ENCODE peak calls at places on chromosomes 7 and 10, in ten cellular contexts. One of them, this sample, is unnamed.

GRCh38 chr7:50564630-50565558 is at the start of gene DDC:
- DNase-seq in AG09319: no peak
- DNase-seq in AML-193: no peak
- DNase-seq in NCI-H1105 treated with DMSO at 0.1 percent for 48 hours: no peak
- DNase-seq in ovary: no peak
- DNase-seq in GM20000: no peak
- DNase-seq in activated T-cell treated with anti-CD3 and anti-CD28 coated beads for 1 hour: no peak
- DNase-seq in naive thymus-derived CD4-positive, alpha-beta T cell: no peak
- DNase-seq in HT1080: no peak
- DNase-seq in GM12892: no peak
- DNase-seq in this sample: no peak

GRCh38 chr7:84506151-84506550 is 311.6 kb upstream of the SEMA3A start:
- DNase-seq in GM20000: no peak
- DNase-seq in AG09319: no peak
- DNase-seq in HT1080: no peak
- DNase-seq in ovary: no peak
- DNase-seq in GM12892: no peak
- DNase-seq in NCI-H1105 treated with DMSO at 0.1 percent for 48 hours: no peak
- DNase-seq in naive thymus-derived CD4-positive, alpha-beta T cell: no peak
- DNase-seq in AML-193: no peak
- DNase-seq in activated T-cell treated with anti-CD3 and anti-CD28 coated beads for 1 hour: no peak
- DNase-seq in this sample: no peak

GRCh38 chr7:121610243-121610642 is 214.1 kb upstream of the FAM3C start:
- DNase-seq in HT1080: no peak
- DNase-seq in AML-193: no peak
- DNase-seq in NCI-H1105 treated with DMSO at 0.1 percent for 48 hours: no peak
- DNase-seq in AG09319: no peak
- DNase-seq in GM12892: no peak
- DNase-seq in GM20000: no peak
- DNase-seq in ovary: no peak
- DNase-seq in naive thymus-derived CD4-positive, alpha-beta T cell: no peak
- DNase-seq in activated T-cell treated with anti-CD3 and anti-CD28 coated beads for 1 hour: no peak
- DNase-seq in this sample: no peak

GRCh38 chr10:99233680-99234018 is 2.0 kb downstream of the HPSE2 start:
- DNase-seq in GM12892: no peak
- DNase-seq in activated T-cell treated with anti-CD3 and anti-CD28 coated beads for 1 hour: no peak
- DNase-seq in naive thymus-derived CD4-positive, alpha-beta T cell: no peak
- DNase-seq in NCI-H1105 treated with DMSO at 0.1 percent for 48 hours: no peak
- DNase-seq in ovary: no peak
- DNase-seq in AML-193: no peak
- DNase-seq in GM20000: no peak
- DNase-seq in AG09319: no peak
- DNase-seq in HT1080: no peak
- DNase-seq in this sample: no peak

GRCh38 chr7:134710854-134711624 is 64.4 kb downstream of the BPGM start:
- DNase-seq in activated T-cell treated with anti-CD3 and anti-CD28 coated beads for 1 hour: peak
- DNase-seq in AML-193: no peak
- DNase-seq in AG09319: no peak
- DNase-seq in GM20000: no peak
- DNase-seq in NCI-H1105 treated with DMSO at 0.1 percent for 48 hours: no peak
- DNase-seq in naive thymus-derived CD4-positive, alpha-beta T cell: peak
- DNase-seq in HT1080: peak
- DNase-seq in GM12892: no peak
- DNase-seq in ovary: no peak
- DNase-seq in this sample: no peak

GRCh38 chr7:153886506-153887391 is 165.4 kb upstream of the DPP6 start:
- DNase-seq in GM12892: no peak
- DNase-seq in naive thymus-derived CD4-positive, alpha-beta T cell: no peak
- DNase-seq in HT1080: no peak
- DNase-seq in AG09319: no peak
- DNase-seq in AML-193: no peak
- DNase-seq in activated T-cell treated with anti-CD3 and anti-CD28 coated beads for 1 hour: no peak
- DNase-seq in ovary: no peak
- DNase-seq in GM20000: no peak
- DNase-seq in NCI-H1105 treated with DMSO at 0.1 percent for 48 hours: peak
- DNase-seq in this sample: no peak

GRCh38 chr10:30432631-30433285 is 1.2 kb upstream of the MAP3K8 start:
- DNase-seq in GM12892: no peak
- DNase-seq in ovary: peak
- DNase-seq in AG09319: no peak
- DNase-seq in AML-193: no peak
- DNase-seq in naive thymus-derived CD4-positive, alpha-beta T cell: no peak
- DNase-seq in NCI-H1105 treated with DMSO at 0.1 percent for 48 hours: peak
- DNase-seq in HT1080: no peak
- DNase-seq in GM20000: peak
- DNase-seq in activated T-cell treated with anti-CD3 and anti-CD28 coated beads for 1 hour: no peak
- DNase-seq in this sample: no peak

GRCh38 chr10:44198780-44199097 is 186.2 kb downstream of the CXCL12 start:
- DNase-seq in GM20000: no peak
- DNase-seq in ovary: no peak
- DNase-seq in naive thymus-derived CD4-positive, alpha-beta T cell: no peak
- DNase-seq in activated T-cell treated with anti-CD3 and anti-CD28 coated beads for 1 hour: no peak
- DNase-seq in AG09319: no peak
- DNase-seq in GM12892: no peak
- DNase-seq in HT1080: no peak
- DNase-seq in AML-193: no peak
- DNase-seq in NCI-H1105 treated with DMSO at 0.1 percent for 48 hours: no peak
- DNase-seq in this sample: no peak

GRCh38 chr7:117666019-117666418 is 186.2 kb downstream of the CFTR start:
- DNase-seq in ovary: no peak
- DNase-seq in naive thymus-derived CD4-positive, alpha-beta T cell: no peak
- DNase-seq in AG09319: no peak
- DNase-seq in activated T-cell treated with anti-CD3 and anti-CD28 coated beads for 1 hour: no peak
- DNase-seq in AML-193: no peak
- DNase-seq in HT1080: peak
- DNase-seq in NCI-H1105 treated with DMSO at 0.1 percent for 48 hours: no peak
- DNase-seq in GM20000: no peak
- DNase-seq in GM12892: no peak
- DNase-seq in this sample: no peak

GRCh38 chr10:5557799-5558771 is 33.3 kb downstream of the CALML3 start:
- DNase-seq in activated T-cell treated with anti-CD3 and anti-CD28 coated beads for 1 hour: no peak
- DNase-seq in AML-193: no peak
- DNase-seq in ovary: peak
- DNase-seq in naive thymus-derived CD4-positive, alpha-beta T cell: no peak
- DNase-seq in GM12892: peak
- DNase-seq in NCI-H1105 treated with DMSO at 0.1 percent for 48 hours: no peak
- DNase-seq in HT1080: no peak
- DNase-seq in AG09319: no peak
- DNase-seq in GM20000: no peak
- DNase-seq in this sample: no peak

GRCh38 chr7:32206987-32207386 is 136.8 kb upstream of the PDE1C start:
- DNase-seq in AML-193: no peak
- DNase-seq in NCI-H1105 treated with DMSO at 0.1 percent for 48 hours: no peak
- DNase-seq in AG09319: no peak
- DNase-seq in naive thymus-derived CD4-positive, alpha-beta T cell: no peak
- DNase-seq in GM20000: peak
- DNase-seq in HT1080: no peak
- DNase-seq in activated T-cell treated with anti-CD3 and anti-CD28 coated beads for 1 hour: no peak
- DNase-seq in GM12892: no peak
- DNase-seq in ovary: no peak
- DNase-seq in this sample: no peak

GRCh38 chr7:81154565-81154964 is 235.7 kb upstream of the SEMA3C start:
- DNase-seq in activated T-cell treated with anti-CD3 and anti-CD28 coated beads for 1 hour: no peak
- DNase-seq in NCI-H1105 treated with DMSO at 0.1 percent for 48 hours: no peak
- DNase-seq in ovary: no peak
- DNase-seq in HT1080: no peak
- DNase-seq in naive thymus-derived CD4-positive, alpha-beta T cell: no peak
- DNase-seq in AG09319: no peak
- DNase-seq in AML-193: no peak
- DNase-seq in GM20000: no peak
- DNase-seq in GM12892: no peak
- DNase-seq in this sample: no peak

GRCh38 chr10:97532935-97533671 is 34.4 kb downstream of the UBTD1 start:
- DNase-seq in ovary: no peak
- DNase-seq in naive thymus-derived CD4-positive, alpha-beta T cell: no peak
- DNase-seq in activated T-cell treated with anti-CD3 and anti-CD28 coated beads for 1 hour: no peak
- DNase-seq in HT1080: peak
- DNase-seq in GM20000: no peak
- DNase-seq in AG09319: no peak
- DNase-seq in NCI-H1105 treated with DMSO at 0.1 percent for 48 hours: no peak
- DNase-seq in AML-193: no peak
- DNase-seq in GM12892: no peak
- DNase-seq in this sample: no peak

GRCh38 chr7:135798104-135798503 is 49.5 kb upstream of the FAM180A start:
- DNase-seq in naive thymus-derived CD4-positive, alpha-beta T cell: no peak
- DNase-seq in GM20000: no peak
- DNase-seq in AML-193: no peak
- DNase-seq in ovary: no peak
- DNase-seq in HT1080: no peak
- DNase-seq in AG09319: no peak
- DNase-seq in NCI-H1105 treated with DMSO at 0.1 percent for 48 hours: peak
- DNase-seq in activated T-cell treated with anti-CD3 and anti-CD28 coated beads for 1 hour: no peak
- DNase-seq in GM12892: no peak
- DNase-seq in this sample: no peak